ENCODE peak calls at places on chromosomes 5 and 9, in four cellular contexts. One of them, this sample, is unnamed.
A peak's percentile ranks its signal among the peaks of the same experiment; 100 is the strongest.

GRCh38 chr5:150079655-150080461 is 6.5 kb downstream of the CSF1R start:
- DNase-seq in CD8-positive, alpha-beta memory T cell: no peak
- DNase-seq in astrocyte of the spinal cord: no peak
- DNase-seq in posterior vena cava: no peak
- DNase-seq in this sample: no peak

GRCh38 chr9:99607852-99608448 is 213.7 kb upstream of the NR4A3 start:
- DNase-seq in CD8-positive, alpha-beta memory T cell: no peak
- DNase-seq in astrocyte of the spinal cord: peak; percentile 55
- DNase-seq in posterior vena cava: no peak
- DNase-seq in this sample: no peak

GRCh38 chr5:140040358-140040757 is 2.7 kb downstream of the NRG2 start:
- DNase-seq in CD8-positive, alpha-beta memory T cell: no peak
- DNase-seq in astrocyte of the spinal cord: no peak
- DNase-seq in posterior vena cava: no peak
- DNase-seq in this sample: no peak

GRCh38 chr5:170273968-170274710 is 23.4 kb downstream of the LCP2 start:
- DNase-seq in CD8-positive, alpha-beta memory T cell: peak; percentile 71
- DNase-seq in astrocyte of the spinal cord: no peak
- DNase-seq in posterior vena cava: no peak
- DNase-seq in this sample: peak; percentile 61

GRCh38 chr5:117497626-117498025 is 923.0 kb upstream of the SEMA6A start:
- DNase-seq in CD8-positive, alpha-beta memory T cell: no peak
- DNase-seq in astrocyte of the spinal cord: no peak
- DNase-seq in posterior vena cava: no peak
- DNase-seq in this sample: no peak

GRCh38 chr9:131997779-131998178 is 81.9 kb downstream of the MED27 start:
- DNase-seq in CD8-positive, alpha-beta memory T cell: no peak
- DNase-seq in astrocyte of the spinal cord: peak; percentile 66
- DNase-seq in posterior vena cava: no peak
- DNase-seq in this sample: no peak

GRCh38 chr9:123724211-123724831 is 205.6 kb downstream of the DENND1A start:
- DNase-seq in CD8-positive, alpha-beta memory T cell: no peak
- DNase-seq in astrocyte of the spinal cord: peak; percentile 50
- DNase-seq in posterior vena cava: no peak
- DNase-seq in this sample: no peak

GRCh38 chr9:27333241-27334052 is 36.5 kb upstream of the EQTN start:
- DNase-seq in CD8-positive, alpha-beta memory T cell: peak; percentile 34
- DNase-seq in astrocyte of the spinal cord: peak; percentile 86
- DNase-seq in posterior vena cava: no peak
- DNase-seq in this sample: peak; percentile 85

GRCh38 chr5:87069974-87070608 is 197.6 kb upstream of the RASA1 start:
- DNase-seq in CD8-positive, alpha-beta memory T cell: no peak
- DNase-seq in astrocyte of the spinal cord: peak; percentile 80
- DNase-seq in posterior vena cava: no peak
- DNase-seq in this sample: no peak

GRCh38 chr5:133361922-133362321 is 250.4 kb downstream of the FSTL4 start:
- DNase-seq in CD8-positive, alpha-beta memory T cell: no peak
- DNase-seq in astrocyte of the spinal cord: no peak
- DNase-seq in posterior vena cava: no peak
- DNase-seq in this sample: no peak

GRCh38 chr5:171721469-171721868 is 64.1 kb upstream of the SMIM23 start:
- DNase-seq in CD8-positive, alpha-beta memory T cell: no peak
- DNase-seq in astrocyte of the spinal cord: no peak
- DNase-seq in posterior vena cava: no peak
- DNase-seq in this sample: no peak

GRCh38 chr9:90162819-90163218 is 479.8 kb downstream of the DIRAS2 start:
- DNase-seq in CD8-positive, alpha-beta memory T cell: no peak
- DNase-seq in astrocyte of the spinal cord: no peak
- DNase-seq in posterior vena cava: no peak
- DNase-seq in this sample: no peak

GRCh38 chr5:12335938-12336337 is 431.7 kb upstream of the CTNND2 start:
- DNase-seq in CD8-positive, alpha-beta memory T cell: no peak
- DNase-seq in astrocyte of the spinal cord: no peak
- DNase-seq in posterior vena cava: no peak
- DNase-seq in this sample: no peak

GRCh38 chr5:136032564-136032963 is 3.8 kb downstream of the TGFBI start:
- DNase-seq in CD8-positive, alpha-beta memory T cell: no peak
- DNase-seq in astrocyte of the spinal cord: no peak
- DNase-seq in posterior vena cava: peak; percentile 74
- DNase-seq in this sample: peak; percentile 66

GRCh38 chr9:101791938-101792337 is 53.5 kb upstream of the GRIN3A start:
- DNase-seq in CD8-positive, alpha-beta memory T cell: no peak
- DNase-seq in astrocyte of the spinal cord: peak; percentile 1
- DNase-seq in posterior vena cava: no peak
- DNase-seq in this sample: no peak

GRCh38 chr5:80266566-80266965 is 10.7 kb upstream of the SERINC5 start:
- DNase-seq in CD8-positive, alpha-beta memory T cell: no peak
- DNase-seq in astrocyte of the spinal cord: no peak
- DNase-seq in posterior vena cava: no peak
- DNase-seq in this sample: no peak

GRCh38 chr5:163624466-163624865 is 119.0 kb downstream of the MAT2B start:
- DNase-seq in CD8-positive, alpha-beta memory T cell: no peak
- DNase-seq in astrocyte of the spinal cord: no peak
- DNase-seq in posterior vena cava: no peak
- DNase-seq in this sample: no peak

GRCh38 chr9:130451509-130452388 is 7.0 kb downstream of the ASS1 start:
- DNase-seq in CD8-positive, alpha-beta memory T cell: no peak
- DNase-seq in astrocyte of the spinal cord: peak; percentile 95
- DNase-seq in posterior vena cava: peak; percentile 96
- DNase-seq in this sample: peak; percentile 97

GRCh38 chr9:105333076-105333475 is 88.6 kb downstream of the SLC44A1 start:
- DNase-seq in CD8-positive, alpha-beta memory T cell: no peak
- DNase-seq in astrocyte of the spinal cord: no peak
- DNase-seq in posterior vena cava: no peak
- DNase-seq in this sample: no peak

GRCh38 chr9:83197611-83198010 is 134.7 kb upstream of the RASEF start:
- DNase-seq in CD8-positive, alpha-beta memory T cell: no peak
- DNase-seq in astrocyte of the spinal cord: no peak
- DNase-seq in posterior vena cava: no peak
- DNase-seq in this sample: no peak

GRCh38 chr5:123776761-123777160 is 264.8 kb downstream of the CSNK1G3 start:
- DNase-seq in CD8-positive, alpha-beta memory T cell: no peak
- DNase-seq in astrocyte of the spinal cord: peak; percentile 78
- DNase-seq in posterior vena cava: no peak
- DNase-seq in this sample: no peak

GRCh38 chr9:114047717-114048116 is 30.4 kb downstream of the AMBP start:
- DNase-seq in CD8-positive, alpha-beta memory T cell: no peak
- DNase-seq in astrocyte of the spinal cord: no peak
- DNase-seq in posterior vena cava: peak; percentile 26
- DNase-seq in this sample: peak; percentile 19

GRCh38 chr9:5622019-5622418 is 6.9 kb upstream of the RIC1 start:
- DNase-seq in CD8-positive, alpha-beta memory T cell: no peak
- DNase-seq in astrocyte of the spinal cord: peak; percentile 81
- DNase-seq in posterior vena cava: no peak
- DNase-seq in this sample: no peak

This sample was measured in sigmoid colon.